ENCODE peak calls at places on chromosomes 2 and 18, in nine cellular contexts. P, I, H, T, E, Z, M, D and W are unnamed samples. For H3K4me1 and H3K9me3, the result is how much of the 10 kb centered on the place peaks cover.

GRCh38 chr18:45325791-45326190 is 289.5 kb upstream of the SLC14A2 start:
- DNase-seq in P (no peak), I (peak), H (no peak), T (no peak), E (no peak), Z (peak), M (no peak), D (no peak), W (no peak)

GRCh38 chr2:73107211-73107926 is 5.4 kb downstream of the RAB11FIP5 start:
- DNase-seq in P (peak), I (no peak), H (no peak), T (no peak), E (no peak), Z (no peak), M (no peak), D (no peak), W (no peak)

GRCh38 chr2:233928594-233929351 is 11.6 kb downstream of the TRPM8 start:
- DNase-seq in P (no peak), I (peak), H (peak), T (no peak), E (peak), Z (peak), M (peak), D (no peak), W (peak)

GRCh38 chr2:156704612-156705011 is 268.4 kb downstream of the GPD2 start:
- DNase-seq in P (no peak), I (no peak), H (no peak), T (no peak), E (no peak), Z (no peak), M (no peak), D (no peak), W (no peak)

GRCh38 chr2:144836635-144837350 is 316.9 kb upstream of the ZEB2 start:
- DNase-seq in P (no peak), I (no peak), H (no peak), T (no peak), E (peak), Z (no peak), M (peak), D (no peak), W (no peak)

GRCh38 chr2:229489016-229489415 is 217.9 kb upstream of the PID1 start:
- DNase-seq in P (no peak), I (no peak), H (no peak), T (no peak), E (peak), Z (no peak), M (peak), D (no peak), W (no peak)

GRCh38 chr2:62306751-62307468 is 111.0 kb downstream of the B3GNT2 start:
- DNase-seq in P (no peak), I (peak), H (no peak), T (no peak), E (peak), Z (no peak), M (peak), D (peak), W (no peak)

GRCh38 chr2:216775043-216775453 is 79.7 kb upstream of the IGFBP5 start:
- DNase-seq in P (peak), I (no peak), H (peak), T (no peak), E (peak), Z (no peak), M (peak), D (no peak), W (no peak)

GRCh38 chr2:221477697-221478096 is 94.4 kb downstream of the EPHA4 start:
- DNase-seq in P (no peak), I (no peak), H (no peak), T (no peak), E (no peak), Z (no peak), M (no peak), D (no peak), W (no peak)

GRCh38 chr2:3617198-3617890 is 22.4 kb downstream of the COLEC11 start:
- DNase-seq in P (no peak), I (no peak), H (no peak), T (no peak), E (no peak), Z (no peak), M (no peak), D (no peak), W (no peak)

GRCh38 chr2:49262815-49263560 is 108.7 kb upstream of the FSHR start:
- DNase-seq in P (no peak), I (no peak), H (no peak), T (no peak), E (no peak), Z (no peak), M (no peak), D (no peak), W (no peak)

GRCh38 chr18:5939801-5940667 is 44.7 kb upstream of the TMEM200C start:
- DNase-seq in P (no peak), I (no peak), H (no peak), T (no peak), E (no peak), Z (no peak), M (no peak), D (no peak), W (no peak)

GRCh38 chr2:142188562-142188961 is 57.7 kb upstream of the LRP1B start:
- DNase-seq in P (no peak), I (no peak), H (no peak), T (no peak), E (peak), Z (no peak), M (no peak), D (no peak), W (no peak)

GRCh38 chr2:162521871-162522655 is 178.1 kb downstream of the GCA start:
- DNase-seq in P (no peak), I (no peak), H (no peak), T (no peak), E (no peak), Z (no peak), M (no peak), D (no peak), W (no peak)

DNA sequence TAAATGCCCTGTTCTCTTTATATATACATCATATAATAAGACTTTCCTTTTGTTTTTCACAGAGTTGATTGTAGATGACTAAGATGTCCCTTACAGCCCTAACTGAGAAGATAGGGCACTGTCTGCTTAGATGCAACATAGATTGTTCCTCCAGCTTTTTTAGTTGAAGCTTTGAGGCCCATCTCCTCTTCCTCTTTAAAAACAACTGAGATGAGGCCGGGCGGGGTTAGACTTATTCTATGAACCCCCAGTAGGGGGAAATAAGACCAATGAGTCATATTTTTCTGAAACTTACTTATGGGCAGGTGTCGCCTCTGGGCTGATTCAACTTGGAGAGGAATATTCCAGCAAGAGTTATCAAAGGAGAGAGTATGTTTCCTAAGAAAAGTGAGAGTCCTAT is 84.6 kb downstream of the FBXO15 start:
- DNase-seq in P (no peak), I (no peak), H (peak), T (no peak), E (no peak), Z (no peak), M (peak), D (no peak), W (no peak)
- H3K4me1 ChIP-seq in P (under half), I (under half), H (under half), T (under half), E (under half), Z (under half), M (under half), D (under half), W (under half)

GRCh38 chr2:236051351-236051750 is 116.8 kb downstream of the GBX2 start:
- DNase-seq in P (no peak), I (no peak), H (no peak), T (no peak), E (no peak), Z (no peak), M (no peak), D (no peak), W (no peak)
- H3K4me3 ChIP-seq in P (no peak), I (no peak), H (no peak), T (no peak), E (no peak), Z (no peak), M (no peak), D (no peak), W (no peak)

GRCh38 chr2:56801214-56801613 is 617.4 kb downstream of the CCDC85A start:
- DNase-seq in P (no peak), I (no peak), H (no peak), T (no peak), E (no peak), Z (no peak), M (no peak), D (no peak), W (no peak)

GRCh38 chr2:56803596-56803995 is 619.8 kb downstream of the CCDC85A start:
- DNase-seq in P (no peak), I (no peak), H (no peak), T (no peak), E (no peak), Z (no peak), M (no peak), D (no peak), W (no peak)

GRCh38 chr2:56806924-56807323 is 623.1 kb downstream of the CCDC85A start:
- DNase-seq in P (no peak), I (no peak), H (no peak), T (no peak), E (no peak), Z (no peak), M (peak), D (no peak), W (no peak)

GRCh38 chr2:56801770-56802169 is 618.0 kb downstream of the CCDC85A start:
- DNase-seq in P (no peak), I (no peak), H (no peak), T (no peak), E (no peak), Z (no peak), M (peak), D (no peak), W (no peak)
- H3K9me3 ChIP-seq in P (under half), I (under half), H (under half), T (under half), E (under half), Z (under half), M (under half), D (under half), W (under half)

GRCh38 chr2:79191816-79192215 is 32.3 kb upstream of the REG3A start:
- DNase-seq in P (no peak), I (no peak), H (no peak), T (no peak), E (no peak), Z (no peak), M (no peak), D (no peak), W (no peak)
- H3K4me1 ChIP-seq in P (under half), I (half or more), H (under half), T (under half), E (under half), Z (under half), M (under half), D (under half), W (under half)

GRCh38 chr2:197628043-197628500 is 47.3 kb downstream of the RFTN2 start:
- DNase-seq in P (no peak), I (peak), H (no peak), T (no peak), E (peak), Z (peak), M (peak), D (no peak), W (no peak)
- H3K4me3 ChIP-seq in P (no peak), I (peak), H (no peak), T (no peak), E (no peak), Z (no peak), M (no peak), D (no peak), W (no peak)

GRCh38 chr2:240527153-240527750 is 30.5 kb downstream of the ANKMY1 start:
- DNase-seq in P (no peak), I (no peak), H (no peak), T (no peak), E (no peak), Z (no peak), M (no peak), D (no peak), W (no peak)
- H3K9me3 ChIP-seq in P (under half), I (under half), H (under half), T (under half), E (under half), Z (half or more), M (under half), D (under half), W (under half)

GRCh38 chr18:2537281-2537680 is 34.0 kb downstream of the METTL4 start:
- DNase-seq in P (no peak), I (no peak), H (no peak), T (no peak), E (no peak), Z (no peak), M (no peak), D (no peak), W (no peak)

GRCh38 chr18:2536063-2536462 is 35.2 kb downstream of the METTL4 start:
- DNase-seq in P (no peak), I (no peak), H (no peak), T (no peak), E (no peak), Z (no peak), M (no peak), D (no peak), W (no peak)

GRCh38 chr18:2534906-2535305 is 36.4 kb downstream of the METTL4 start:
- DNase-seq in P (no peak), I (no peak), H (no peak), T (no peak), E (no peak), Z (no peak), M (no peak), D (no peak), W (no peak)

GRCh38 chr18:2536493-2536892 is 34.8 kb downstream of the METTL4 start:
- DNase-seq in P (no peak), I (no peak), H (no peak), T (no peak), E (peak), Z (no peak), M (peak), D (no peak), W (no peak)

GRCh38 chr18:2535419-2535910 is 35.8 kb downstream of the METTL4 start:
- DNase-seq in P (no peak), I (no peak), H (no peak), T (no peak), E (no peak), Z (no peak), M (no peak), D (no peak), W (no peak)
- H3K4me1 ChIP-seq in P (under half), I (under half), H (under half), T (under half), E (under half), Z (under half), M (under half), D (under half), W (under half)